ENCODE peak calls at places on chromosome 18, in seven cellular contexts. C, M, D, F, V, K and B are unnamed samples.

GRCh38 chr18:22674300-22674699 is 256.6 kb upstream of the CTAGE1 start:
- DNase-seq in C (no peak), M (peak), D (peak), F (no peak), V (peak), K (no peak), B (peak)

GRCh38 chr18:69840445-69840844 is 107.2 kb downstream of the CD226 start:
- DNase-seq in C (no peak), M (no peak), D (no peak), F (no peak), V (no peak), K (no peak), B (no peak)

GRCh38 chr18:76823574-76823973 is 1.2 kb downstream of the ZNF236 start:
- DNase-seq in C (no peak), M (no peak), D (no peak), F (no peak), V (no peak), K (peak), B (no peak)

GRCh38 chr18:7303306-7303705 is 72.4 kb downstream of the LRRC30 start:
- DNase-seq in C (no peak), M (no peak), D (no peak), F (no peak), V (no peak), K (no peak), B (no peak)

GRCh38 chr18:75130591-75131274 is 78.2 kb downstream of the PTGR3 start:
- DNase-seq in C (no peak), M (no peak), D (no peak), F (no peak), V (peak), K (no peak), B (no peak)

GRCh38 chr18:22466608-22467390 is 49.1 kb upstream of the CTAGE1 start:
- DNase-seq in C (no peak), M (no peak), D (peak), F (no peak), V (no peak), K (no peak), B (no peak)

GRCh38 chr18:61322265-61322873 is 10.9 kb upstream of the CDH20 start:
- DNase-seq in C (peak), M (peak), D (peak), F (peak), V (peak), K (peak), B (peak)

GRCh38 chr18:46226461-46226860 is 122.3 kb downstream of the HAUS1 start:
- DNase-seq in C (no peak), M (no peak), D (no peak), F (no peak), V (peak), K (no peak), B (no peak)

GRCh38 chr18:80232710-80233109 is 14.6 kb downstream of the PARD6G start:
- DNase-seq in C (no peak), M (no peak), D (no peak), F (no peak), V (no peak), K (no peak), B (no peak)

GRCh38 chr18:13136689-13137040 is 81.9 kb upstream of the LDLRAD4 start:
- DNase-seq in C (no peak), M (no peak), D (no peak), F (no peak), V (peak), K (no peak), B (no peak)

GRCh38 chr18:48612917-48613316 is 74.1 kb downstream of the CTIF start:
- DNase-seq in C (no peak), M (no peak), D (no peak), F (no peak), V (no peak), K (no peak), B (no peak)

GRCh38 chr18:59127047-59127446 is 12.6 kb upstream of the SEC11C start:
- DNase-seq in C (no peak), M (no peak), D (no peak), F (no peak), V (no peak), K (no peak), B (no peak)